ENCODE peak calls at places on chromosome 1, in ten cellular contexts. One of them, this sample, is unnamed.

GRCh38 chr1:93779540-93780121 is 98.0 kb upstream of the BCAR3 start:
- DNase-seq in AG08395: no peak
- DNase-seq in NCI-H2081 treated with DMSO at 0.1 percent for 48 hours: no peak
- DNase-seq in left cardiac atrium: no peak
- DNase-seq in iris pigment epithelial cell: peak; percentile 96
- DNase-seq in CD4-positive, alpha-beta memory T cell: no peak
- DNase-seq in LHCN-M2: peak; percentile 92
- DNase-seq in stimulated activated CD4-positive, alpha-beta T cell treated with anti-CD3 and anti-CD28 coated beads, Interleukin-4, amount 100 ng/mL, for 1 hour: no peak
- DNase-seq in prostate gland: no peak
- DNase-seq in ovary: no peak
- DNase-seq in this sample: peak; percentile 68

GRCh38 chr1:161900155-161900554 is 123.5 kb downstream of the OLFML2B start:
- DNase-seq in AG08395: no peak
- DNase-seq in NCI-H2081 treated with DMSO at 0.1 percent for 48 hours: no peak
- DNase-seq in left cardiac atrium: no peak
- DNase-seq in iris pigment epithelial cell: no peak
- DNase-seq in CD4-positive, alpha-beta memory T cell: no peak
- DNase-seq in LHCN-M2: no peak
- DNase-seq in stimulated activated CD4-positive, alpha-beta T cell treated with anti-CD3 and anti-CD28 coated beads, Interleukin-4, amount 100 ng/mL, for 1 hour: no peak
- DNase-seq in prostate gland: no peak
- DNase-seq in ovary: no peak
- DNase-seq in this sample: no peak

GRCh38 chr1:224809137-224809536 is 120.3 kb upstream of the DNAH14 start:
- DNase-seq in AG08395: no peak
- DNase-seq in NCI-H2081 treated with DMSO at 0.1 percent for 48 hours: no peak
- DNase-seq in left cardiac atrium: no peak
- DNase-seq in iris pigment epithelial cell: no peak
- DNase-seq in CD4-positive, alpha-beta memory T cell: no peak
- DNase-seq in LHCN-M2: no peak
- DNase-seq in stimulated activated CD4-positive, alpha-beta T cell treated with anti-CD3 and anti-CD28 coated beads, Interleukin-4, amount 100 ng/mL, for 1 hour: no peak
- DNase-seq in prostate gland: no peak
- DNase-seq in ovary: no peak
- DNase-seq in this sample: no peak

GRCh38 chr1:202194328-202194648 is 689 bp downstream of the LGR6 start:
- DNase-seq in AG08395: no peak
- DNase-seq in NCI-H2081 treated with DMSO at 0.1 percent for 48 hours: no peak
- DNase-seq in left cardiac atrium: no peak
- DNase-seq in iris pigment epithelial cell: no peak
- DNase-seq in CD4-positive, alpha-beta memory T cell: no peak
- DNase-seq in LHCN-M2: no peak
- DNase-seq in stimulated activated CD4-positive, alpha-beta T cell treated with anti-CD3 and anti-CD28 coated beads, Interleukin-4, amount 100 ng/mL, for 1 hour: no peak
- DNase-seq in prostate gland: no peak
- DNase-seq in ovary: no peak
- DNase-seq in this sample: no peak

GRCh38 chr1:93976291-93976690 is 67.1 kb upstream of the GCLM start:
- DNase-seq in AG08395: no peak
- DNase-seq in NCI-H2081 treated with DMSO at 0.1 percent for 48 hours: no peak
- DNase-seq in left cardiac atrium: no peak
- DNase-seq in iris pigment epithelial cell: no peak
- DNase-seq in CD4-positive, alpha-beta memory T cell: no peak
- DNase-seq in LHCN-M2: no peak
- DNase-seq in stimulated activated CD4-positive, alpha-beta T cell treated with anti-CD3 and anti-CD28 coated beads, Interleukin-4, amount 100 ng/mL, for 1 hour: no peak
- DNase-seq in prostate gland: no peak
- DNase-seq in ovary: no peak
- DNase-seq in this sample: no peak

GRCh38 chr1:34199927-34200326 is 23.2 kb downstream of the C1orf94 start:
- DNase-seq in AG08395: peak; percentile 63
- DNase-seq in NCI-H2081 treated with DMSO at 0.1 percent for 48 hours: no peak
- DNase-seq in left cardiac atrium: no peak
- DNase-seq in iris pigment epithelial cell: no peak
- DNase-seq in CD4-positive, alpha-beta memory T cell: no peak
- DNase-seq in LHCN-M2: no peak
- DNase-seq in stimulated activated CD4-positive, alpha-beta T cell treated with anti-CD3 and anti-CD28 coated beads, Interleukin-4, amount 100 ng/mL, for 1 hour: no peak
- DNase-seq in prostate gland: no peak
- DNase-seq in ovary: no peak
- DNase-seq in this sample: no peak

GRCh38 chr1:3068400-3069361 is at the start of gene PRDM16:
- DNase-seq in AG08395: peak; percentile 60
- DNase-seq in NCI-H2081 treated with DMSO at 0.1 percent for 48 hours: no peak
- DNase-seq in left cardiac atrium: peak; percentile 34
- DNase-seq in iris pigment epithelial cell: peak; percentile 31
- DNase-seq in CD4-positive, alpha-beta memory T cell: no peak
- DNase-seq in LHCN-M2: peak; percentile 2
- DNase-seq in stimulated activated CD4-positive, alpha-beta T cell treated with anti-CD3 and anti-CD28 coated beads, Interleukin-4, amount 100 ng/mL, for 1 hour: peak; percentile 29
- DNase-seq in prostate gland: peak; percentile 57
- DNase-seq in ovary: peak; percentile 75
- DNase-seq in this sample: peak; percentile 39

GRCh38 chr1:185570962-185571361 is 163.2 kb upstream of the HMCN1 start:
- DNase-seq in AG08395: no peak
- DNase-seq in NCI-H2081 treated with DMSO at 0.1 percent for 48 hours: no peak
- DNase-seq in left cardiac atrium: no peak
- DNase-seq in iris pigment epithelial cell: no peak
- DNase-seq in CD4-positive, alpha-beta memory T cell: peak; percentile 24
- DNase-seq in LHCN-M2: no peak
- DNase-seq in stimulated activated CD4-positive, alpha-beta T cell treated with anti-CD3 and anti-CD28 coated beads, Interleukin-4, amount 100 ng/mL, for 1 hour: no peak
- DNase-seq in prostate gland: no peak
- DNase-seq in ovary: no peak
- DNase-seq in this sample: no peak

GRCh38 chr1:77336730-77337129 is 54.9 kb downstream of the AK5 start:
- DNase-seq in AG08395: no peak
- DNase-seq in NCI-H2081 treated with DMSO at 0.1 percent for 48 hours: no peak
- DNase-seq in left cardiac atrium: no peak
- DNase-seq in iris pigment epithelial cell: no peak
- DNase-seq in CD4-positive, alpha-beta memory T cell: no peak
- DNase-seq in LHCN-M2: no peak
- DNase-seq in stimulated activated CD4-positive, alpha-beta T cell treated with anti-CD3 and anti-CD28 coated beads, Interleukin-4, amount 100 ng/mL, for 1 hour: no peak
- DNase-seq in prostate gland: no peak
- DNase-seq in ovary: no peak
- DNase-seq in this sample: no peak

GRCh38 chr1:67760030-67760821 is 73.0 kb downstream of the GNG12 start:
- DNase-seq in AG08395: peak; percentile 71
- DNase-seq in NCI-H2081 treated with DMSO at 0.1 percent for 48 hours: no peak
- DNase-seq in left cardiac atrium: peak; percentile 53
- DNase-seq in iris pigment epithelial cell: peak; percentile 82
- DNase-seq in CD4-positive, alpha-beta memory T cell: peak; percentile 51
- DNase-seq in LHCN-M2: peak; percentile 89
- DNase-seq in stimulated activated CD4-positive, alpha-beta T cell treated with anti-CD3 and anti-CD28 coated beads, Interleukin-4, amount 100 ng/mL, for 1 hour: peak; percentile 58
- DNase-seq in prostate gland: peak; percentile 73
- DNase-seq in ovary: peak; percentile 66
- DNase-seq in this sample: peak; percentile 41

GRCh38 chr1:75632350-75632949 is 21.5 kb upstream of the SLC44A5 start:
- DNase-seq in AG08395: peak; percentile 50
- DNase-seq in NCI-H2081 treated with DMSO at 0.1 percent for 48 hours: no peak
- DNase-seq in left cardiac atrium: no peak
- DNase-seq in iris pigment epithelial cell: peak; percentile 39
- DNase-seq in CD4-positive, alpha-beta memory T cell: no peak
- DNase-seq in LHCN-M2: peak; percentile 9
- DNase-seq in stimulated activated CD4-positive, alpha-beta T cell treated with anti-CD3 and anti-CD28 coated beads, Interleukin-4, amount 100 ng/mL, for 1 hour: no peak
- DNase-seq in prostate gland: no peak
- DNase-seq in ovary: no peak
- DNase-seq in this sample: no peak

GRCh38 chr1:20891091-20891490 is 104.0 kb upstream of the HP1BP3 start:
- DNase-seq in AG08395: no peak
- DNase-seq in NCI-H2081 treated with DMSO at 0.1 percent for 48 hours: no peak
- DNase-seq in left cardiac atrium: no peak
- DNase-seq in iris pigment epithelial cell: peak; percentile 54
- DNase-seq in CD4-positive, alpha-beta memory T cell: no peak
- DNase-seq in LHCN-M2: peak; percentile 38
- DNase-seq in stimulated activated CD4-positive, alpha-beta T cell treated with anti-CD3 and anti-CD28 coated beads, Interleukin-4, amount 100 ng/mL, for 1 hour: no peak
- DNase-seq in prostate gland: no peak
- DNase-seq in ovary: no peak
- DNase-seq in this sample: no peak

GRCh38 chr1:30707412-30708360 is 15.7 kb downstream of the MATN1 start:
- DNase-seq in AG08395: peak; percentile 87
- DNase-seq in NCI-H2081 treated with DMSO at 0.1 percent for 48 hours: peak; percentile 25
- DNase-seq in left cardiac atrium: peak; percentile 73
- DNase-seq in iris pigment epithelial cell: peak; percentile 52
- DNase-seq in CD4-positive, alpha-beta memory T cell: peak; percentile 42
- DNase-seq in LHCN-M2: peak; percentile 90
- DNase-seq in stimulated activated CD4-positive, alpha-beta T cell treated with anti-CD3 and anti-CD28 coated beads, Interleukin-4, amount 100 ng/mL, for 1 hour: peak; percentile 64
- DNase-seq in prostate gland: peak; percentile 67
- DNase-seq in ovary: peak; percentile 71
- DNase-seq in this sample: peak; percentile 15

GRCh38 chr1:31980835-31981782 is 32.6 kb upstream of the KHDRBS1 start:
- DNase-seq in AG08395: no peak
- DNase-seq in NCI-H2081 treated with DMSO at 0.1 percent for 48 hours: no peak
- DNase-seq in left cardiac atrium: no peak
- DNase-seq in iris pigment epithelial cell: no peak
- DNase-seq in CD4-positive, alpha-beta memory T cell: no peak
- DNase-seq in LHCN-M2: no peak
- DNase-seq in stimulated activated CD4-positive, alpha-beta T cell treated with anti-CD3 and anti-CD28 coated beads, Interleukin-4, amount 100 ng/mL, for 1 hour: no peak
- DNase-seq in prostate gland: no peak
- DNase-seq in ovary: no peak
- DNase-seq in this sample: no peak

GRCh38 chr1:46098043-46098712 is 34.3 kb downstream of the PIK3R3 start:
- DNase-seq in AG08395: no peak
- DNase-seq in NCI-H2081 treated with DMSO at 0.1 percent for 48 hours: no peak
- DNase-seq in left cardiac atrium: no peak
- DNase-seq in iris pigment epithelial cell: no peak
- DNase-seq in CD4-positive, alpha-beta memory T cell: no peak
- DNase-seq in LHCN-M2: peak; percentile 30
- DNase-seq in stimulated activated CD4-positive, alpha-beta T cell treated with anti-CD3 and anti-CD28 coated beads, Interleukin-4, amount 100 ng/mL, for 1 hour: no peak
- DNase-seq in prostate gland: no peak
- DNase-seq in ovary: no peak
- DNase-seq in this sample: no peak